ENCODE peak calls at places on chromosomes 3 and 15, in seven cellular contexts. M is transverse colon, Q is GM06990, E is ovary, C is astrocyte of the spinal cord, N is mammary epithelial cell, K is neural crest cell. O is an unnamed sample.

GRCh38 chr15:71237456-71238188 is 122.4 kb downstream of the THSD4 start:
- DNase-seq in E (no peak), M (peak), Q (no peak), K (no peak), C (peak), N (peak), O (peak)

GRCh38 chr3:160981217-160981938 is 123.8 kb downstream of the B3GALNT1 start:
- DNase-seq in Q (peak), E (no peak), N (no peak), K (no peak), C (peak), M (no peak), O (no peak)

GRCh38 chr3:171876651-171877272 is 33.6 kb downstream of the TMEM212 start:
- DNase-seq in M (no peak), N (peak), K (no peak), E (no peak), C (peak), Q (no peak), O (peak)

GRCh38 chr3:48419597-48419996 is 10.3 kb downstream of the PLXNB1 start:
- DNase-seq in M (no peak), E (no peak), K (no peak), Q (no peak), C (no peak), N (no peak), O (no peak)

GRCh38 chr15:96276438-96277210 is 53.9 kb upstream of the NR2F2 start:
- DNase-seq in K (no peak), N (no peak), M (no peak), Q (no peak), C (peak), E (no peak), O (peak)

GRCh38 chr3:143267984-143268383 is 148.4 kb downstream of the CHST2 start:
- DNase-seq in C (peak), K (no peak), E (no peak), N (peak), M (no peak), Q (no peak), O (peak)

GRCh38 chr3:173983353-173983752 is 585.8 kb downstream of the NLGN1 start:
- DNase-seq in C (peak), Q (no peak), M (no peak), K (no peak), E (no peak), N (no peak), O (peak)

GRCh38 chr3:183845608-183846288 is 20.4 kb upstream of the MAP6D1 start:
- DNase-seq in E (no peak), Q (no peak), N (peak), M (no peak), C (no peak), K (no peak), O (peak)

GRCh38 chr3:171225101-171225674 is 198.7 kb upstream of the SLC2A2 start:
- DNase-seq in K (no peak), M (no peak), C (no peak), Q (peak), E (no peak), N (no peak), O (no peak)

GRCh38 chr3:47113669-47114365 is 50.1 kb downstream of the SETD2 start:
- DNase-seq in N (peak), K (no peak), C (peak), E (no peak), Q (peak), M (no peak), O (peak)

GRCh38 chr3:195081242-195081963 is 189.6 kb downstream of the XXYLT1 start:
- DNase-seq in K (no peak), E (no peak), C (peak), M (no peak), N (no peak), Q (no peak), O (no peak)

GRCh38 chr3:34178415-34178814 is 380.0 kb downstream of the PDCD6IP start:
- DNase-seq in C (peak), Q (no peak), E (no peak), N (no peak), K (no peak), M (no peak), O (no peak)

GRCh38 chr15:58267026-58267425 is 128.8 kb downstream of the AQP9 start:
- DNase-seq in E (no peak), M (no peak), K (no peak), N (peak), C (no peak), Q (no peak), O (no peak)

GRCh38 chr3:15812183-15812582 is 14.4 kb upstream of the ANKRD28 start:
- DNase-seq in Q (no peak), M (no peak), N (peak), E (no peak), K (no peak), C (peak), O (peak)

GRCh38 chr3:15819043-15819442 is 21.3 kb upstream of the ANKRD28 start:
- DNase-seq in Q (no peak), M (no peak), K (no peak), N (no peak), E (no peak), C (no peak), O (no peak)

GRCh38 chr3:15810702-15811101 is 12.9 kb upstream of the ANKRD28 start:
- DNase-seq in M (no peak), E (no peak), K (no peak), C (no peak), N (no peak), Q (no peak), O (no peak)

GRCh38 chr3:15819576-15819975 is 21.8 kb upstream of the ANKRD28 start:
- DNase-seq in Q (no peak), N (no peak), K (no peak), C (no peak), M (no peak), E (no peak), O (no peak)

GRCh38 chr3:15815696-15816095 is 17.9 kb upstream of the ANKRD28 start:
- DNase-seq in K (no peak), C (peak), M (no peak), Q (no peak), E (no peak), N (peak), O (peak)
- TF ChIP-seq CTCF in K (peak), C (peak), M (peak), Q (peak), E (peak), N (peak), O (peak)

GRCh38 chr3:149216195-149216869 is 5.3 kb downstream of the CP start:
- DNase-seq in C (no peak), E (no peak), M (peak), Q (no peak), N (no peak), K (no peak), O (no peak)

GRCh38 chr3:149212386-149212785 is 9.2 kb downstream of the CP start:
- DNase-seq in E (no peak), K (no peak), Q (no peak), M (no peak), N (no peak), C (no peak), O (no peak)

GRCh38 chr3:149217347-149217746 is 4.3 kb downstream of the CP start:
- DNase-seq in Q (no peak), M (no peak), C (no peak), E (no peak), N (no peak), K (no peak), O (no peak)

GRCh38 chr3:149215474-149215873 is 6.2 kb downstream of the CP start:
- DNase-seq in M (no peak), Q (no peak), E (no peak), C (no peak), N (no peak), K (no peak), O (no peak)

DNA sequence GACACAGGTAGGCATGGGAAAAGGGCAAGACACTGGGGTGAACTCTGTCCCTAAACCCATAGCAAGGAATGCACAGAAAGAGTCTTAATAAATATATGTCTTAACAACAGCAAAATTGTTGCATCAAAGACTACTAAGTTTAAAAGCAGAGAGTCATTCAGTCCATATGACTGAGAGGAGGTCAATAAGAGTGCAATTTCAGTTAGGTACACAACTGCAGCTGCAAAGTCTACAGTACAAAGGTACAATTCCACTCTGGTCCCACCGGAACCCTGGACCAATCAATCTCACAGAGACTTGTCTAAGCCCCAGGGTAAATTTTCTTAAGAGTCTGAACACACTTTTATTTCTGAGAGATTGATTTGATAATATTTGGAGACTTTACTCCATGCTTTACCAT is 6.9 kb downstream of the CP start:
- DNase-seq in E (no peak), N (no peak), K (no peak), Q (no peak), C (no peak), M (no peak), O (no peak)
- TF ChIP-seq CTCF in E (no peak), N (no peak), K (no peak), Q (no peak), C (no peak), M (no peak), O (no peak)

GRCh38 chr3:14093831-14094230 is 30.8 kb downstream of the CHCHD4 start:
- DNase-seq in M (no peak), E (no peak), K (no peak), C (no peak), N (peak), Q (no peak), O (no peak)
- TF ChIP-seq CTCF in M (no peak), E (no peak), K (no peak), C (no peak), N (no peak), Q (no peak), O (no peak)

GRCh38 chr3:157130138-157130880 is 29.6 kb downstream of the CCNL1 start:
- DNase-seq in C (peak), Q (peak), N (peak), K (peak), M (peak), E (peak), O (peak)

GRCh38 chr3:157129782-157130137 is 30.2 kb downstream of the CCNL1 start:
- DNase-seq in C (peak), Q (no peak), M (peak), E (no peak), K (peak), N (peak), O (no peak)

GRCh38 chr3:157131861-157132260 is 28.1 kb downstream of the CCNL1 start:
- DNase-seq in C (no peak), N (peak), M (no peak), Q (no peak), E (no peak), K (no peak), O (peak)

GRCh38 chr3:157132341-157132740 is 27.6 kb downstream of the CCNL1 start:
- DNase-seq in N (no peak), Q (no peak), E (no peak), C (no peak), K (no peak), M (no peak), O (no peak)

GRCh38 chr3:157130881-157131251 is 29.1 kb downstream of the CCNL1 start:
- DNase-seq in M (no peak), N (no peak), E (no peak), C (no peak), Q (no peak), K (no peak), O (no peak)
- TF ChIP-seq CTCF in M (no peak), N (no peak), E (no peak), C (no peak), Q (no peak), K (no peak), O (peak)

O was measured in HFFc6.